ENCODE peak calls at places on chromosome 16, in six cellular contexts. D is A549, O is prostate gland, U is K562, X is IMR-90, L is adrenal gland. A is an unnamed sample.

GRCh38 chr16:1427473-1428461 is 3.1 kb upstream of the PERCC1 start:
- DNase-seq in U (no peak), X (no peak), D (no peak), L (no peak), O (no peak), A (no peak)

GRCh38 chr16:7363397-7364053 is 30.9 kb downstream of the RBFOX1 start:
- DNase-seq in O (no peak), D (no peak), X (no peak), L (peak), U (no peak), A (no peak)

GRCh38 chr16:73126453-73126853 is 78.5 kb upstream of the ZFHX3 start:
- DNase-seq in U (no peak), X (peak), D (no peak), O (no peak), L (no peak), A (no peak)

GRCh38 chr16:68275611-68276191 is 11.4 kb downstream of the SLC7A6 start:
- DNase-seq in X (no peak), D (no peak), O (peak), L (no peak), U (no peak), A (no peak)

GRCh38 chr16:1938316-1938715 is 4.7 kb downstream of the MSRB1 start:
- DNase-seq in O (no peak), L (no peak), X (no peak), D (no peak), U (no peak), A (no peak)

GRCh38 chr16:3659200-3659599 is 4.7 kb downstream of the DNASE1 start:
- DNase-seq in L (no peak), U (no peak), D (no peak), O (no peak), X (peak), A (no peak)

GRCh38 chr16:3797904-3798811 is 80.8 kb upstream of the TRAP1 start:
- DNase-seq in X (no peak), U (peak), L (no peak), O (no peak), D (no peak), A (no peak)

GRCh38 chr16:82322177-82322576 is 152.2 kb upstream of the MPHOSPH6 start:
- DNase-seq in U (no peak), L (no peak), D (no peak), X (no peak), O (peak), A (no peak)

GRCh38 chr16:80692270-80692669 is 112.1 kb downstream of the CDYL2 start:
- DNase-seq in O (no peak), X (no peak), D (no peak), U (no peak), L (no peak), A (no peak)

GRCh38 chr16:11079657-11080187 is 135.4 kb downstream of the CLEC16A start:
- DNase-seq in X (peak), L (no peak), U (no peak), O (no peak), D (no peak), A (peak)

GRCh38 chr16:88772871-88773811 is 11.9 kb downstream of the PIEZO1 start:
- DNase-seq in L (peak), O (no peak), D (no peak), U (peak), X (peak), A (peak)

GRCh38 chr16:8663192-8664089 is 11.0 kb upstream of the ABAT start:
- DNase-seq in D (no peak), U (no peak), L (no peak), O (no peak), X (no peak), A (no peak)

GRCh38 chr16:8668138-8668537 is 6.3 kb upstream of the ABAT start:
- DNase-seq in D (no peak), U (no peak), O (no peak), L (no peak), X (no peak), A (no peak)

GRCh38 chr16:8667492-8667891 is 6.9 kb upstream of the ABAT start:
- DNase-seq in L (no peak), O (no peak), X (no peak), U (no peak), D (no peak), A (no peak)

GRCh38 chr16:8661703-8662102 is 12.7 kb upstream of the ABAT start:
- DNase-seq in X (no peak), O (no peak), U (no peak), L (no peak), D (no peak), A (no peak)

GRCh38 chr16:8665529-8665928 is 8.9 kb upstream of the ABAT start:
- DNase-seq in D (no peak), U (no peak), O (no peak), L (no peak), X (no peak), A (no peak)
- TF ChIP-seq POLR2A in D (no peak), U (no peak), O (no peak), L (no peak), X (no peak), A (no peak)

DNA sequence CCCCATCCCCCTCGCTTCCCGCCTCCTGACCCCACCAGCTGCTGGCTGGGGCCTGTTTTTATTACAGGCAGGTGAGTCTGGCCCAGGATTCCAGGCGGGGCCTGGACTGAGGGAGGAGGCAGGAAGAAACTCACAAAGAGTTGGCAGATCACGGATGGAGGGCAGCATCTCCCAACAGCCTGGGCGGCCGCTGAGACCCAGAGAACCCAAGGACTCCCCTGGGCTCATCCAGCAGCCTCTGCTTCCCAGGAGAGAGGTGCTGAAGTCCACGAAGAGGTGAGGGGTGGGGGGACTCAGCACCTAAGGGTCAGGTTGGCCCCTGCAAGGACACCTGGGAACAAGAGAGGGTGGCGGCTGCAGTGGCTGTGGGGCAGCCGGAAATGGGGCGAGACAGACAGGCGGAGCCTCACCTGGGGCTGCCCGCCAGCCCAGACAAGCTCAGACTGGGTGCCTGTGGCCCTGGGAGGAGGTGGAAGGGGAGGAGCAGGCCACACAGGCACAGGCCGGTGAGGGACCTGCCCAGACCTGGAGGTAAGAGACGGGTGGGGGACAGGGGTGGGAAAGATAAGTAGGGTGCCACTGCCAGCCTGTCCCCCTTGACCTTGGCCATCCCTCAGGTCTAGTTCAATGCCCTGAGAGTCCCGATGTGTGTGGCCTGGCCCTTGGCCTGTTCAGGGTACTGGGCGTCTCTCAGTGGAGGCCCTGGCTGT is 8.7 kb upstream of the ADGRG1 start:
- DNase-seq in X (no peak), L (no peak), U (no peak), D (no peak), O (peak), A (no peak)
- TF ChIP-seq POLR2A in X (no peak), L (no peak), U (no peak), D (no peak), O (peak), A (no peak)

DNA sequence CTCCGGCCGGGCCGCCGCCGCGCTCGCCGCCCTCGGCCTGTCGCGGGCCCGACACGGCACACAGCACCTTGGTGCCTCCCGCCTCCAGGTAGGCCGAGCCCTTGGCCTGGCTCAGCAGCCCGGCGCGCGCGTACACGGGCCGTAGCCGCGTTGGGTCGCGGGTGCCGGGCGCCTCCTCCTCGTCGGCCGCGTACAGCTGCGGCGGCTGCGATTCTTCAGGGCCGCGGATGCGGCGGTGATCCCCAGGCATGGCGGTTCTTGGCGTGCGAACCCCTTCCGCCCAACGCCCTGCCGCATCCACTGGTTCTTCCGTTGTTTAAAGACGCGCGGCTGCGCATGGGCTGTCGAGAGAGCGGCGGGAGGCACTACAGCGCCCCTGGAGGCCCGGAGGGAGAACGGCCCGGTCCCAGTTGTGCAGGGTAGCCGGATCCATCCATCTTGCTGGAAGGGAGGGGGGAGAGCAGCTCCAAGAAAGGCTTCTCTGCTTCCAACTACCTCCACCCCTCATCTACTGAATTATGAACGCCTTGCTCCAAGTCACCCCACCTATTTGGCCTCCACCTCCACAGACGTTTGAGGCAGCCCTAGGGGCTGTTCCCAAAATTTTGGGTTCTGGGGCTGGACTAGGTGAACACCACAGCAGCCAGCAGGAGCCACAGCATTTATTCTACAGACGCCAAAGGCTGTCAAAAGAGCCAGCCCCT is at the start of gene EXOSC6:
- DNase-seq in L (peak), D (peak), X (peak), O (peak), U (peak), A (peak)
- TF ChIP-seq POLR2A in L (peak), D (peak), X (peak), O (peak), U (peak), A (peak)

GRCh38 chr16:24536671-24537070 is 2.7 kb upstream of the RBBP6 start:
- DNase-seq in D (no peak), X (no peak), O (no peak), L (no peak), U (no peak), A (no peak)

GRCh38 chr16:24538756-24539294 is 541 bp upstream of the RBBP6 start:
- DNase-seq in U (peak), X (no peak), D (peak), L (peak), O (no peak), A (peak)

GRCh38 chr16:24537474-24538337 is 1.7 kb upstream of the RBBP6 start:
- DNase-seq in L (no peak), D (peak), U (peak), X (no peak), O (no peak), A (no peak)

GRCh38 chr16:24534634-24535033 is 4.7 kb upstream of the RBBP6 start:
- DNase-seq in X (no peak), U (no peak), O (no peak), L (no peak), D (peak), A (no peak)

GRCh38 chr16:24535827-24536226 is 3.5 kb upstream of the RBBP6 start:
- DNase-seq in D (no peak), O (no peak), U (peak), L (no peak), X (no peak), A (no peak)
- TF ChIP-seq POLR2A in D (no peak), O (no peak), U (no peak), L (no peak), X (no peak), A (no peak)

DNA sequence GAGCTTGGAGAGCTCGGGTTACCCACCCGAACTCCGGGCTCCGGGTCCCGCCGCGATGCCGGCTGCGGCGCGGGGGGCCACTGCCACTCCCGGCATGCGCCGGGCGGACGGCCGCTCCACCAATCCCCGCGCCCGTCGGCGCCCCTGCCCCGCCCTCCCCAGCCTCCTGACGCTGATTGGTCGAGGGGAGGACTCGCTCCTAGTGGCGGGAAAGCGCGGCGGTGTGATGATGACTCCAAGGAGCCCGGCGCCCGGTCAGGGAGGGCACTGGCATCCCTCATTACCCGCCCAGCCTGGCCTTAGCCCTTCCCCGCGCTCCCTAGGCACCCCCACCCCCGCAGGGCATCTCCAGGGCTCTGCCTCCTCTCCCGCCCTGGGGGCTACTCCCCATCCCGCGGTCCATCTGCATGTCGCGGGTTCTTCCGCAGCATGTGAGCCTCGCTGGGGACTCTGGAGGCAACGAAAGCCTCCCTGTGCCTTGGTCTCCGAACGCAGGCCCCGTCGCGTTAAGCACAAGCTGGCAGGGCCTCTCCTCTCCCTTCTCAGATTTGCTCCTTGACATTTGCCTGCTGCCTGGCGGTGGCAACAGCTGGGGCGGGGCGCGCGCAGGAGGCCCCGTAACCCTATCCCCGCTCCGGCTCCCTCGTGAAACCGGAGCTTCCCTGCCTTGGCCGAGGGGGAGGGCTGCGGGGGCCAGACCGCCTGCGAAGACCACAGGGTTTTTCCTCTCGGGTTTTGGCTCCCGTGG is 1.7 kb downstream of the ATP2A1 start:
- DNase-seq in X (peak), D (peak), U (peak), L (peak), O (peak), A (peak)
- TF ChIP-seq POLR2A in X (no peak), D (peak), U (peak), L (no peak), O (no peak), A (peak)